ENCODE peak calls at places on chromosome 15, in ten cellular contexts. M is HL-60, D is astrocyte of the spinal cord, H is ovary, Z is upper lobe of right lung, Q is tibial artery, A is mammary epithelial cell, B is stomach, W is GM23338, N is heart left ventricle. F is an unnamed sample.

GRCh38 chr15:64193971-64194370 is 31.1 kb upstream of the PPIB start:
- DNase-seq in H (no peak), A (no peak), M (no peak), D (no peak), N (no peak), Q (no peak), W (peak), Z (no peak), B (no peak), F (peak)

GRCh38 chr15:31069360-31070000 is 32.0 kb downstream of the TRPM1 start:
- DNase-seq in N (no peak), W (no peak), Z (no peak), H (peak), M (no peak), D (no peak), Q (no peak), B (no peak), A (no peak), F (no peak)

GRCh38 chr15:82538961-82539689 is 1.1 kb downstream of the RPS17 start:
- DNase-seq in Z (no peak), H (no peak), Q (no peak), D (peak), A (no peak), N (no peak), W (peak), B (no peak), M (no peak), F (peak)

GRCh38 chr15:58873267-58873666 is 60.2 kb downstream of the SLTM start:
- DNase-seq in W (no peak), Z (no peak), H (no peak), D (peak), B (no peak), A (peak), N (no peak), Q (no peak), M (peak), F (no peak)

GRCh38 chr15:24956131-24956838 is 1.5 kb downstream of the SNRPN start:
- DNase-seq in M (peak), W (peak), B (peak), D (peak), Q (peak), A (peak), Z (peak), H (peak), N (peak), F (peak)

GRCh38 chr15:81133782-81134461 is at the start of gene CFAP161:
- DNase-seq in A (peak), H (peak), M (no peak), W (peak), Q (peak), Z (peak), D (peak), B (peak), N (peak), F (peak)

GRCh38 chr15:94674251-94674650 is 442.9 kb downstream of the MCTP2 start:
- DNase-seq in D (peak), N (no peak), Z (no peak), H (peak), B (no peak), W (no peak), M (no peak), A (peak), Q (no peak), F (no peak)

GRCh38 chr15:50687302-50687902 is 805 bp upstream of the TRPM7 start:
- DNase-seq in H (no peak), D (no peak), W (no peak), Q (no peak), N (no peak), A (no peak), Z (no peak), M (no peak), B (no peak), F (no peak)

GRCh38 chr15:85318048-85318731 is 62.2 kb upstream of the AKAP13 start:
- DNase-seq in H (no peak), W (no peak), Z (no peak), A (peak), M (no peak), B (peak), N (no peak), Q (no peak), D (peak), F (no peak)

GRCh38 chr15:28191832-28192231 is 92.7 kb upstream of the OCA2 start:
- DNase-seq in W (peak), B (peak), M (no peak), H (peak), A (no peak), N (peak), Z (peak), Q (peak), D (peak), F (peak)

GRCh38 chr15:77804210-77804609 is 171.5 kb upstream of the LINGO1 start:
- DNase-seq in H (no peak), A (no peak), M (no peak), B (no peak), Z (no peak), N (peak), Q (no peak), W (peak), D (no peak), F (peak)

GRCh38 chr15:65033659-65034269 is 4.3 kb upstream of the MTFMT start:
- DNase-seq in Z (no peak), D (peak), A (peak), M (no peak), H (no peak), W (peak), N (no peak), B (no peak), Q (no peak), F (no peak)

GRCh38 chr15:33083232-33084006 is 111.1 kb downstream of the FMN1 start:
- DNase-seq in H (no peak), N (no peak), A (peak), D (peak), W (peak), M (no peak), Z (no peak), Q (no peak), B (no peak), F (peak)

GRCh38 chr15:39304201-39304841 is 276.6 kb upstream of the THBS1 start:
- DNase-seq in D (peak), Z (no peak), W (no peak), N (no peak), Q (no peak), H (no peak), A (peak), M (no peak), B (no peak), F (no peak)

GRCh38 chr15:70490838-70491155 is 272.6 kb downstream of the UACA start:
- DNase-seq in N (no peak), M (no peak), D (no peak), B (no peak), A (no peak), H (no peak), W (no peak), Q (no peak), Z (no peak), F (no peak)

GRCh38 chr15:41993447-41994170 is 21.3 kb upstream of the EHD4 start:
- DNase-seq in A (no peak), N (no peak), H (no peak), D (no peak), Z (peak), B (no peak), Q (no peak), M (no peak), W (no peak), F (no peak)

GRCh38 chr15:41996376-41996775 is 24.0 kb upstream of the EHD4 start:
- DNase-seq in N (no peak), Z (peak), H (no peak), Q (no peak), B (no peak), D (no peak), A (no peak), M (no peak), W (no peak), F (no peak)

GRCh38 chr15:41995476-41995855 is 23.1 kb upstream of the EHD4 start:
- DNase-seq in Z (no peak), Q (no peak), M (no peak), D (no peak), W (no peak), H (no peak), N (no peak), B (no peak), A (no peak), F (no peak)

GRCh38 chr15:41994171-41994650 is 21.9 kb upstream of the EHD4 start:
- DNase-seq in B (no peak), A (no peak), Z (peak), H (no peak), M (no peak), W (no peak), N (no peak), D (no peak), Q (no peak), F (no peak)

GRCh38 chr15:41994772-41995475 is 22.6 kb upstream of the EHD4 start:
- DNase-seq in M (no peak), D (no peak), W (no peak), H (no peak), A (no peak), B (no peak), N (no peak), Q (no peak), Z (peak), F (no peak)
- TF ChIP-seq CTCF in M (no peak), D (no peak), W (no peak), H (no peak), A (no peak), B (no peak), N (no peak), Q (no peak), Z (no peak), F (peak)

GRCh38 chr15:40918799-40919392 is 10.2 kb upstream of the DLL4 start:
- DNase-seq in Z (no peak), Q (no peak), M (no peak), D (no peak), H (no peak), N (peak), B (no peak), W (no peak), A (no peak), F (no peak)

GRCh38 chr15:40917585-40917984 is 11.6 kb upstream of the DLL4 start:
- DNase-seq in M (no peak), W (peak), N (no peak), Z (no peak), Q (no peak), A (no peak), D (no peak), B (no peak), H (no peak), F (no peak)

GRCh38 chr15:40915106-40915661 is 14.0 kb upstream of the DLL4 start:
- DNase-seq in Z (no peak), W (no peak), N (no peak), Q (no peak), H (no peak), A (no peak), D (no peak), B (no peak), M (no peak), F (no peak)

GRCh38 chr15:40915679-40916078 is 13.5 kb upstream of the DLL4 start:
- DNase-seq in D (no peak), M (no peak), N (no peak), Z (no peak), H (no peak), A (no peak), Q (no peak), W (no peak), B (no peak), F (no peak)

GRCh38 chr15:40918146-40918798 is 10.9 kb upstream of the DLL4 start:
- DNase-seq in Z (no peak), Q (no peak), N (no peak), W (no peak), A (no peak), D (no peak), B (no peak), M (no peak), H (no peak), F (no peak)
- H3K4me3 ChIP-seq in Z (no peak), Q (no peak), N (peak), W (no peak), A (no peak), D (no peak), B (no peak), M (no peak), H (no peak), F (no peak)

GRCh38 chr15:49620174-49620573 is 444 bp downstream of the FAM227B start:
- DNase-seq in Q (no peak), H (peak), M (peak), D (no peak), Z (no peak), B (no peak), A (peak), N (no peak), W (peak), F (no peak)

GRCh38 chr15:49621327-49622210 is 721 bp downstream of the DTWD1 start:
- DNase-seq in N (no peak), Q (no peak), A (peak), B (no peak), H (no peak), Z (no peak), W (peak), M (peak), D (peak), F (no peak)

GRCh38 chr15:49619226-49619625 is 1.4 kb downstream of the FAM227B start:
- DNase-seq in B (no peak), W (no peak), N (no peak), A (no peak), M (no peak), Z (no peak), Q (no peak), D (no peak), H (no peak), F (no peak)

GRCh38 chr15:49622561-49622960 is 1.7 kb downstream of the DTWD1 start:
- DNase-seq in A (no peak), H (no peak), M (no peak), Q (no peak), N (no peak), Z (no peak), B (no peak), W (peak), D (peak), F (peak)

GRCh38 chr15:49620658-49621326 is at the start of the genes DTWD1 and FAM227B:
- DNase-seq in M (peak), H (peak), D (peak), N (peak), Z (peak), B (peak), Q (peak), A (peak), W (peak), F (peak)
- TF ChIP-seq CTCF in M (no peak), H (peak), D (no peak), N (peak), Z (no peak), B (no peak), Q (no peak), A (no peak), W (no peak), F (peak)

GRCh38 chr15:45468294-45468693 is 54.3 kb downstream of the SLC30A4 start:
- DNase-seq in Q (no peak), A (no peak), W (no peak), B (no peak), H (no peak), Z (no peak), M (no peak), N (no peak), D (no peak), F (no peak)

GRCh38 chr15:45469429-45469828 is 53.1 kb downstream of the SLC30A4 start:
- DNase-seq in D (no peak), N (no peak), B (no peak), W (peak), A (no peak), H (no peak), Z (no peak), M (no peak), Q (no peak), F (peak)

GRCh38 chr15:45469027-45469426 is 53.5 kb downstream of the SLC30A4 start:
- DNase-seq in Z (no peak), M (no peak), H (no peak), A (no peak), Q (no peak), N (no peak), B (no peak), D (no peak), W (no peak), F (no peak)

GRCh38 chr15:45473068-45473467 is 49.5 kb downstream of the SLC30A4 start:
- DNase-seq in N (no peak), B (no peak), D (no peak), Q (no peak), Z (no peak), H (no peak), A (no peak), M (no peak), W (no peak), F (peak)

GRCh38 chr15:45471151-45471550 is 51.4 kb downstream of the SLC30A4 start:
- DNase-seq in N (no peak), B (no peak), H (no peak), Z (no peak), A (no peak), Q (no peak), M (no peak), D (no peak), W (no peak), F (peak)
- H3K4me3 ChIP-seq in N (no peak), B (no peak), H (no peak), Z (no peak), A (no peak), Q (no peak), M (no peak), D (no peak), W (no peak), F (no peak)

GRCh38 chr15:23855947-23856346 is 168.8 kb upstream of the NDN start:
- DNase-seq in W (no peak), B (no peak), H (no peak), A (no peak), N (no peak), Q (no peak), Z (no peak), M (no peak), D (no peak), F (no peak)
- TF ChIP-seq CTCF in W (peak), B (no peak), H (no peak), A (no peak), N (no peak), Q (no peak), Z (no peak), M (no peak), D (no peak), F (peak)